ENCODE peak calls at places on chromosome 22, in eight cellular contexts. T is GM04503; Y is myocyte; G is HuH-7.5; P is left colon; F is A549; C is NCI-H446; D is central memory CD4-positive, alpha-beta T cell. B is an unnamed sample.

GRCh38 chr22:20400606-20401375 is 6.8 kb downstream of the ZNF74 start:
- DNase-seq in C (no peak), G (no peak), P (no peak), F (no peak), Y (no peak), D (no peak), T (no peak), B (no peak)

GRCh38 chr22:39144101-39144815 is 8.2 kb downstream of the CBX7 start:
- DNase-seq in G (no peak), P (peak), T (no peak), D (peak), Y (no peak), C (no peak), F (no peak), B (peak)

GRCh38 chr22:46457502-46458488 is 79.6 kb downstream of the CELSR1 start:
- DNase-seq in D (no peak), P (no peak), T (no peak), F (no peak), G (no peak), C (no peak), Y (peak), B (peak)

GRCh38 chr22:49925525-49926128 is 7.2 kb downstream of the CRELD2 start:
- DNase-seq in Y (no peak), T (no peak), F (no peak), C (no peak), G (no peak), P (no peak), D (peak), B (no peak)

GRCh38 chr22:20729194-20729593 is 44.7 kb upstream of the SERPIND1 start:
- DNase-seq in C (no peak), Y (no peak), P (no peak), G (no peak), D (no peak), T (no peak), F (no peak), B (no peak)

GRCh38 chr22:20316217-20316843 is 3.5 kb downstream of the DGCR6L start:
- DNase-seq in D (no peak), P (peak), G (no peak), T (no peak), F (no peak), Y (no peak), C (no peak), B (no peak)

GRCh38 chr22:44952863-44953790 is 56.7 kb downstream of the PHF21B start:
- DNase-seq in Y (no peak), C (no peak), F (no peak), D (no peak), G (no peak), P (no peak), T (no peak), B (no peak)

GRCh38 chr22:26568207-26568706 is 21.7 kb downstream of the TPST2 start:
- DNase-seq in C (no peak), T (no peak), D (no peak), F (no peak), Y (peak), G (no peak), P (no peak), B (peak)

GRCh38 chr22:31604137-31604705 is 57.8 kb downstream of the PISD start:
- DNase-seq in Y (no peak), F (no peak), D (no peak), P (no peak), G (no peak), T (no peak), C (no peak), B (no peak)

GRCh38 chr22:38540731-38541130 is 29.3 kb downstream of the DMC1 start:
- DNase-seq in G (no peak), C (no peak), P (no peak), T (no peak), F (no peak), D (no peak), Y (no peak), B (no peak)

GRCh38 chr22:43521716-43522115 is 109.9 kb downstream of the MPPED1 start:
- DNase-seq in Y (no peak), D (no peak), F (peak), C (no peak), G (no peak), P (no peak), T (no peak), B (peak)

GRCh38 chr22:49638788-49639187 is 188.9 kb downstream of the BRD1 start:
- DNase-seq in C (no peak), D (no peak), Y (peak), T (no peak), P (no peak), G (no peak), F (no peak), B (peak)

GRCh38 chr22:26259510-26259909 is 90.2 kb downstream of the SEZ6L start:
- DNase-seq in Y (peak), G (no peak), C (no peak), D (no peak), F (no peak), T (no peak), P (no peak), B (peak)

GRCh38 chr22:24571266-24571665 is 15.5 kb downstream of the SNRPD3 start:
- DNase-seq in C (no peak), F (no peak), D (no peak), G (no peak), T (no peak), Y (no peak), P (no peak), B (no peak)

GRCh38 chr22:27796118-27796517 is 5.4 kb downstream of the MN1 start:
- DNase-seq in D (no peak), G (no peak), Y (no peak), F (no peak), T (no peak), C (no peak), P (no peak), B (no peak)

GRCh38 chr22:23622634-23623033 is 9.5 kb downstream of the DRICH1 start:
- DNase-seq in C (no peak), G (no peak), P (no peak), T (no peak), Y (peak), F (no peak), D (no peak), B (no peak)

GRCh38 chr22:17601031-17601430 is 27.5 kb downstream of the ATP6V1E1 start:
- DNase-seq in T (no peak), G (no peak), C (no peak), D (no peak), Y (no peak), P (no peak), F (no peak), B (no peak)

GRCh38 chr22:32796865-32797573 is 4.5 kb upstream of the TIMP3 start:
- DNase-seq in D (peak), F (peak), P (peak), T (no peak), G (no peak), Y (peak), C (no peak), B (peak)

GRCh38 chr22:50294319-50294656 is 13.2 kb downstream of the PLXNB2 start:
- DNase-seq in D (no peak), F (no peak), G (no peak), Y (peak), P (no peak), C (no peak), T (no peak), B (no peak)

GRCh38 chr22:23520875-23521441 is 59.1 kb downstream of the IGLL1 start:
- DNase-seq in P (no peak), C (peak), T (no peak), F (peak), D (no peak), Y (no peak), G (peak), B (no peak)

GRCh38 chr22:17213976-17214375 is 5.3 kb downstream of the ADA2 start:
- DNase-seq in C (no peak), Y (peak), F (no peak), G (peak), T (no peak), P (no peak), D (peak), B (peak)

GRCh38 chr22:37803636-37804371 is 3.9 kb upstream of the GCAT start:
- DNase-seq in G (no peak), T (no peak), D (no peak), P (no peak), Y (no peak), C (no peak), F (no peak), B (no peak)

GRCh38 chr22:46220921-46221320 is 29.2 kb downstream of the CDPF1 start:
- DNase-seq in F (no peak), Y (no peak), C (no peak), G (no peak), T (no peak), D (no peak), P (no peak), B (no peak)

GRCh38 chr22:49968313-49968830 is 7.8 kb downstream of the PIM3 start:
- DNase-seq in P (peak), C (no peak), F (no peak), T (no peak), G (no peak), Y (no peak), D (no peak), B (no peak)

GRCh38 chr22:44116331-44116730 is 64.4 kb upstream of the PARVG start:
- DNase-seq in Y (no peak), C (no peak), G (no peak), F (no peak), P (no peak), D (no peak), T (no peak), B (no peak)

GRCh38 chr22:43004362-43005035 is 10.4 kb downstream of the PACSIN2 start:
- DNase-seq in P (peak), G (no peak), T (no peak), D (no peak), Y (peak), C (no peak), F (no peak), B (peak)

GRCh38 chr22:35561796-35562526 is 21.3 kb downstream of the RASD2 start:
- DNase-seq in F (peak), Y (no peak), T (no peak), C (no peak), D (no peak), G (no peak), P (no peak), B (peak)

GRCh38 chr22:32985899-32986772 is 72.0 kb downstream of the SYN3 start:
- DNase-seq in D (no peak), P (peak), Y (peak), G (peak), F (peak), T (no peak), C (peak), B (peak)

GRCh38 chr22:32024791-32025190 is 18.3 kb upstream of the SLC5A1 start:
- DNase-seq in Y (no peak), D (no peak), T (no peak), P (no peak), C (no peak), G (no peak), F (no peak), B (peak)

GRCh38 chr22:21573293-21573734 is 5.8 kb downstream of the UBE2L3 start:
- DNase-seq in T (no peak), Y (no peak), C (no peak), D (no peak), G (no peak), P (no peak), F (no peak), B (no peak)

GRCh38 chr22:44355688-44356070 is 42.9 kb upstream of the SHISAL1 start:
- DNase-seq in D (no peak), F (no peak), T (no peak), Y (no peak), C (no peak), P (peak), G (no peak), B (no peak)

GRCh38 chr22:19994851-19995610 is 21.6 kb downstream of the ARVCF start:
- DNase-seq in C (no peak), P (no peak), Y (no peak), G (no peak), F (no peak), D (no peak), T (no peak), B (no peak)

GRCh38 chr22:46108564-46109473 is 41.5 kb upstream of the PPARA start:
- DNase-seq in F (no peak), Y (peak), P (no peak), C (no peak), G (no peak), T (no peak), D (no peak), B (no peak)

GRCh38 chr22:35491908-35492380 is 48.7 kb upstream of the RASD2 start:
- DNase-seq in Y (no peak), C (no peak), T (no peak), G (no peak), F (no peak), P (no peak), D (no peak), B (no peak)

GRCh38 chr22:30279389-30279788 is 9.9 kb downstream of the CASTOR1 start:
- DNase-seq in Y (peak), D (no peak), F (no peak), G (no peak), P (no peak), T (no peak), C (no peak), B (no peak)

GRCh38 chr22:49497266-49497665 is 330.4 kb downstream of the BRD1 start:
- DNase-seq in C (no peak), T (no peak), F (peak), P (no peak), Y (no peak), D (no peak), G (no peak), B (peak)

B was measured in A172.